ENCODE peak calls at places on chromosome 20, in ten cellular contexts. R is GM10248, J is GM12865, D is activated B cell treated with CpG ODN at 0.5 μM for 24 hours, F is SK-N-SH, C is Calu3, P is cardiac muscle cell, X is hepatocyte, Z is brain microvascular endothelial cell, H is nephron progenitor cell. I is an unnamed sample.

GRCh38 chr20:47741669-47742345 is 43.5 kb downstream of the SULF2 start:
- DNase-seq in R (no peak), J (no peak), D (no peak), F (no peak), C (no peak), P (no peak), X (no peak), Z (no peak), H (no peak), I (peak)

GRCh38 chr20:34110025-34111013 is 1.7 kb downstream of the EIF2S2 start:
- DNase-seq in R (peak), J (peak), D (no peak), F (no peak), C (no peak), P (no peak), X (no peak), Z (no peak), H (no peak), I (no peak)

GRCh38 chr20:47360489-47361267 is 4.2 kb upstream of the ZMYND8 start:
- DNase-seq in R (peak), J (peak), D (peak), F (peak), C (peak), P (peak), X (peak), Z (peak), H (peak), I (peak)

GRCh38 chr20:8232332-8232731 is 100.3 kb downstream of the PLCB1 start:
- DNase-seq in R (no peak), J (no peak), D (no peak), F (no peak), C (no peak), P (no peak), X (no peak), Z (no peak), H (no peak), I (no peak)

GRCh38 chr20:13364278-13365170 is 143.4 kb downstream of the ISM1 start:
- DNase-seq in R (no peak), J (no peak), D (no peak), F (no peak), C (no peak), P (no peak), X (no peak), Z (no peak), H (no peak), I (no peak)

GRCh38 chr20:19515074-19515473 is 243.0 kb upstream of the RIN2 start:
- DNase-seq in R (no peak), J (no peak), D (no peak), F (no peak), C (no peak), P (no peak), X (no peak), Z (no peak), H (no peak), I (no peak)

GRCh38 chr20:3545401-3545925 is 74.6 kb downstream of the ATRN start:
- DNase-seq in R (no peak), J (no peak), D (no peak), F (no peak), C (no peak), P (no peak), X (no peak), Z (no peak), H (no peak), I (no peak)

GRCh38 chr20:20665200-20665599 is 47.2 kb downstream of the RALGAPA2 start:
- DNase-seq in R (no peak), J (no peak), D (no peak), F (no peak), C (no peak), P (no peak), X (no peak), Z (no peak), H (no peak), I (no peak)

GRCh38 chr20:1415667-1416468 is 23.0 kb upstream of the FKBP1A start:
- DNase-seq in R (no peak), J (no peak), D (no peak), F (no peak), C (peak), P (no peak), X (peak), Z (peak), H (no peak), I (no peak)

GRCh38 chr20:51636123-51636522 is 93.6 kb upstream of the NFATC2 start:
- DNase-seq in R (no peak), J (peak), D (no peak), F (no peak), C (no peak), P (no peak), X (no peak), Z (peak), H (no peak), I (no peak)

GRCh38 chr20:61249626-61250025 is 2.4 kb upstream of the CDH4 start:
- DNase-seq in R (no peak), J (no peak), D (no peak), F (no peak), C (no peak), P (no peak), X (no peak), Z (no peak), H (no peak), I (no peak)

GRCh38 chr20:37414133-37414532 is 68.2 kb downstream of the SRC start:
- DNase-seq in R (no peak), J (no peak), D (no peak), F (no peak), C (no peak), P (no peak), X (no peak), Z (no peak), H (no peak), I (no peak)

GRCh38 chr20:1827974-1828785 is 67.0 kb upstream of the SIRPA start:
- DNase-seq in R (no peak), J (no peak), D (no peak), F (no peak), C (peak), P (no peak), X (peak), Z (no peak), H (no peak), I (no peak)

GRCh38 chr20:45341939-45342862 is 6.0 kb downstream of the SDC4 start:
- DNase-seq in R (no peak), J (no peak), D (no peak), F (peak), C (peak), P (peak), X (peak), Z (no peak), H (peak), I (no peak)

GRCh38 chr20:5180421-5180820 is 53.6 kb downstream of the CDS2 start:
- DNase-seq in R (no peak), J (no peak), D (no peak), F (no peak), C (no peak), P (no peak), X (no peak), Z (no peak), H (no peak), I (no peak)

GRCh38 chr20:39874049-39874893 is 814.8 kb downstream of the MAFB start:
- DNase-seq in R (peak), J (peak), D (peak), F (peak), C (peak), P (peak), X (peak), Z (peak), H (peak), I (peak)

GRCh38 chr20:23318347-23318746 is 32.2 kb upstream of the NXT1 start:
- DNase-seq in R (no peak), J (no peak), D (no peak), F (no peak), C (no peak), P (no peak), X (no peak), Z (no peak), H (no peak), I (no peak)

GRCh38 chr20:23316626-23317025 is 34.0 kb upstream of the NXT1 start:
- DNase-seq in R (no peak), J (no peak), D (no peak), F (no peak), C (no peak), P (no peak), X (no peak), Z (no peak), H (no peak), I (no peak)

GRCh38 chr20:23317081-23317480 is 33.5 kb upstream of the NXT1 start:
- DNase-seq in R (no peak), J (no peak), D (no peak), F (no peak), C (no peak), P (no peak), X (no peak), Z (no peak), H (no peak), I (no peak)

GRCh38 chr20:23325107-23325506 is 25.5 kb upstream of the NXT1 start:
- DNase-seq in R (no peak), J (no peak), D (no peak), F (no peak), C (no peak), P (no peak), X (no peak), Z (no peak), H (no peak), I (no peak)

DNA sequence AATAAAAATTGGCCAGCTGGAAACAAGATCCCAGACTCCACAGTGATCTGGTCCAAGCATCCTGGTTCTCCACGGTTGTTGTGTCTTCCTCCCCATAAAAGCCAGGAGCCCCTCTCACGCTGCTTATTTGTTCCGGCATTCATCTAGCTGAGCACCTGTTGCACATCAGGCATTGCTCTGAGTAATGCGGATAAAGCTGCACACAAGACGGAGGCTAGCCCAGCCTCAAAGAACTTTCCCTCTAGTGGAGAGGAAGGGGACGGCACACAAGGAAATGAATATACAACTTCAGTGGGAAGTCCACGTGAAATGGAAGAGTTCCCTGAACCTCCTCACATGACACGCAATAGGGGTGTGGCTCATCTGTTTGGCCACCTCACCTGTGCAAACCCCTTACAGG is 30.3 kb upstream of the NXT1 start:
- DNase-seq in R (no peak), J (peak), D (no peak), F (peak), C (peak), P (no peak), X (peak), Z (peak), H (no peak), I (no peak)
- TF ChIP-seq CTCF in R (no peak), J (peak), D (no peak), F (peak), C (no peak), P (peak), X (peak), Z (peak), H (no peak), I (peak)

GRCh38 chr20:59385461-59385860 is 85.0 kb downstream of the EDN3 start:
- DNase-seq in R (no peak), J (peak), D (no peak), F (no peak), C (no peak), P (peak), X (no peak), Z (no peak), H (no peak), I (no peak)
- TF ChIP-seq CTCF in R (no peak), J (no peak), D (no peak), F (no peak), C (no peak), P (no peak), X (no peak), Z (no peak), H (no peak), I (no peak)

DNA sequence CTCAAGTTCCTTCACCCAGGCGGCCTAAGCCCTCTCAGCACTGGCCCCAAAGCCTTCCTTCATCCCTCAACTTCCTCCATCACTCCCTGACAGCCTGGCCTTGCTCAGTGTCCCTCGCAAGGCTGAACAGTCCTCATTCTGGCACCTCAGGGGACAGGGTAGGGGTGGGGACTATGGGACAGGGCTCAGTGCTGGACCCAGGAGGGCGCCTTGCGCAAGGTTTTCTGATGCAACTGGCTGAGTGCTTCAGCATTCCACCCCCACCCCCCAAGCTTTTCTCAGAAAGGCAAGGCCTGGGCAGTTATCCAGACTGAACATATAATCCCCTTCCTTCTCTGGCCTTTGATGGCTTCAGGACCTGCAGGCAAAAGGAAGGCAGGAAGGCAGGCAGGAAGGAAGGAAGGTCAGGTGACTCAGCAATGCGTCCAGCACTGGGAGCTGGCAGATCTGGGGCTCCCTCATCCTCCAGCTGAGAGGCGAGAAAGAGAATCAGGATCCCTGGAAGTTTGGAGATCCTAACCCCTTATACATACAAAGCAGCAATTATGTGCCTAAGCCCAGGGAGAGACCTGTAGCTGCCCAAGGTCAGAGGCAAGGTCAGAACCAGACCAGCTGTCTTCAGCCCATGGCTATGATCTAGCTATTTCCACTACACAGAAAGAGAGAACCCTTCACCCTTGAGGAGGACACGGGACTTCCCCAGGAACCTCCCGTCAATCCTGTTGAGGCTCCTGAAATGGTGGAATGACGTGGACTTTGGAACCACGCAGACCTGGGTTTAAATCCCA is 8.6 kb upstream of the TRIB3 start:
- DNase-seq in R (no peak), J (no peak), D (no peak), F (no peak), C (peak), P (no peak), X (peak), Z (peak), H (no peak), I (no peak)
- TF ChIP-seq CTCF in R (no peak), J (no peak), D (no peak), F (no peak), C (no peak), P (no peak), X (no peak), Z (no peak), H (no peak), I (no peak)

GRCh38 chr20:50111829-50112495 is 988 bp downstream of the UBE2V1 start:
- DNase-seq in R (no peak), J (no peak), D (no peak), F (no peak), C (no peak), P (no peak), X (no peak), Z (no peak), H (no peak), I (no peak)

GRCh38 chr20:50111120-50111828 is 1.7 kb downstream of the UBE2V1 start:
- DNase-seq in R (no peak), J (peak), D (no peak), F (no peak), C (no peak), P (no peak), X (peak), Z (peak), H (no peak), I (no peak)

GRCh38 chr20:50115041-50115512 is 2.1 kb upstream of the UBE2V1 start:
- DNase-seq in R (no peak), J (no peak), D (no peak), F (no peak), C (no peak), P (no peak), X (no peak), Z (no peak), H (no peak), I (no peak)

GRCh38 chr20:50113420-50114224 is 672 bp upstream of the UBE2V1 start:
- DNase-seq in R (no peak), J (no peak), D (no peak), F (no peak), C (no peak), P (no peak), X (no peak), Z (no peak), H (no peak), I (no peak)

DNA sequence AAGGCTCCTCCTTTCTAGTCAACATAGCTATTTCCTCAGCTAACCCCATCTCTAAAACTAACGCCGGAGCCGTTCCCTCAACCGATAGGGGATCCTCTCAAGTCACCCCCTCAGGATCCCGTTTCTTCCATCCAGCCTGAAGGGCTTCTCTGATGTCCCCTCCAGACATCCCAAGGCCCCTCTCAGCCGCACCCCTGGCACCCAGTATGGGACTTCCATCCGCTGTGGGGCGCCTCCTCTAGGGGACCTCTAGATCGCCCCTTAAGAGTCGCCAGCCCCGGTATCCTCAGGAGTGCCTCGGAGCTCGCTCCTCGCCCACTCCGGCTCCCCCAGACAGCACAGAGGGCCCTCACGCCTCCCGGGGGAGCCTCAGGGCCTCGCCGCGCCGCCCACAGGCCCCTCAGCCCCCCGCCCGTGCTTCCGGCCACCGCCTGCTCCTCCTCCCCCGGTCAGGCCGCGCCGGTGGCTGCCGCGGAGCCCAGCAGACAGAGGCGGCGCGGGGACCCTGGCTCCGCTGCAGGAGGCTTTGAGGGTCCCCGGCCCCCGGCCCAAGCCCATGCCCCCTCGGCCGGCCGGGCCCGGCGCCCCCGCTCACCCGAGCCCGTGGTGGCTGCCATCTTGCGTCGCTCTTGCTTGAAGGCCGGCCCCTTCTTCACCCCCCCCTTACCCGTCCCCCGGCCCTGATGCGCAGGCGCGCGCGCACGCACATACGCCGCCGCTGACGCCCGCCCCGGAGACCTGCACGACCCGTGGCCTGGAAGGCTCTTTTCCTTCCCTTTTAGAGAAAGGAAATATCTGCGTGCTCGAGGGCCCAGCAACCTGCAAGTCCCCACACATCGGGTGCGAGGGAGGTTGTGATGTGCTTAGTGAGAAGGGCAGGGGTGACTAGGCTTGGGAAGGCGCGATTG is at the start of gene UBE2V1:
- DNase-seq in R (peak), J (peak), D (peak), F (peak), C (peak), P (peak), X (peak), Z (peak), H (peak), I (peak)
- TF ChIP-seq CTCF in R (peak), J (peak), D (no peak), F (peak), C (no peak), P (peak), X (peak), Z (peak), H (no peak), I (peak)

GRCh38 chr20:57243480-57244220 is 22.8 kb downstream of the BMP7 start:
- DNase-seq in R (no peak), J (no peak), D (no peak), F (no peak), C (no peak), P (no peak), X (no peak), Z (no peak), H (no peak), I (no peak)
- TF ChIP-seq CTCF in R (no peak), J (no peak), D (no peak), F (no peak), C (no peak), P (no peak), X (no peak), Z (no peak), H (no peak), I (no peak)

GRCh38 chr20:24781061-24781980 is 167.7 kb upstream of the CST7 start:
- DNase-seq in R (no peak), J (peak), D (no peak), F (peak), C (peak), P (peak), X (peak), Z (no peak), H (peak), I (peak)
- TF ChIP-seq CTCF in R (peak), J (peak), D (no peak), F (peak), C (no peak), P (peak), X (peak), Z (peak), H (no peak), I (no peak)

GRCh38 chr20:49874601-49875116 is 40.7 kb downstream of the SPATA2 start:
- DNase-seq in R (no peak), J (no peak), D (no peak), F (no peak), C (no peak), P (no peak), X (no peak), Z (no peak), H (no peak), I (no peak)
- TF ChIP-seq CTCF in R (no peak), J (no peak), D (no peak), F (no peak), C (no peak), P (no peak), X (no peak), Z (no peak), H (no peak), I (no peak)

GRCh38 chr20:36201198-36201597 is 35.1 kb upstream of the AAR2 start:
- DNase-seq in R (no peak), J (no peak), D (no peak), F (no peak), C (no peak), P (no peak), X (no peak), Z (no peak), H (no peak), I (no peak)

GRCh38 chr20:36197271-36197670 is 39.0 kb upstream of the AAR2 start:
- DNase-seq in R (no peak), J (no peak), D (no peak), F (no peak), C (no peak), P (no peak), X (no peak), Z (no peak), H (no peak), I (no peak)

GRCh38 chr20:36196676-36197075 is 39.6 kb upstream of the AAR2 start:
- DNase-seq in R (no peak), J (no peak), D (no peak), F (no peak), C (no peak), P (no peak), X (no peak), Z (no peak), H (no peak), I (no peak)

GRCh38 chr20:36202891-36203338 is 33.4 kb upstream of the AAR2 start:
- DNase-seq in R (peak), J (peak), D (peak), F (peak), C (peak), P (peak), X (peak), Z (peak), H (peak), I (peak)

DNA sequence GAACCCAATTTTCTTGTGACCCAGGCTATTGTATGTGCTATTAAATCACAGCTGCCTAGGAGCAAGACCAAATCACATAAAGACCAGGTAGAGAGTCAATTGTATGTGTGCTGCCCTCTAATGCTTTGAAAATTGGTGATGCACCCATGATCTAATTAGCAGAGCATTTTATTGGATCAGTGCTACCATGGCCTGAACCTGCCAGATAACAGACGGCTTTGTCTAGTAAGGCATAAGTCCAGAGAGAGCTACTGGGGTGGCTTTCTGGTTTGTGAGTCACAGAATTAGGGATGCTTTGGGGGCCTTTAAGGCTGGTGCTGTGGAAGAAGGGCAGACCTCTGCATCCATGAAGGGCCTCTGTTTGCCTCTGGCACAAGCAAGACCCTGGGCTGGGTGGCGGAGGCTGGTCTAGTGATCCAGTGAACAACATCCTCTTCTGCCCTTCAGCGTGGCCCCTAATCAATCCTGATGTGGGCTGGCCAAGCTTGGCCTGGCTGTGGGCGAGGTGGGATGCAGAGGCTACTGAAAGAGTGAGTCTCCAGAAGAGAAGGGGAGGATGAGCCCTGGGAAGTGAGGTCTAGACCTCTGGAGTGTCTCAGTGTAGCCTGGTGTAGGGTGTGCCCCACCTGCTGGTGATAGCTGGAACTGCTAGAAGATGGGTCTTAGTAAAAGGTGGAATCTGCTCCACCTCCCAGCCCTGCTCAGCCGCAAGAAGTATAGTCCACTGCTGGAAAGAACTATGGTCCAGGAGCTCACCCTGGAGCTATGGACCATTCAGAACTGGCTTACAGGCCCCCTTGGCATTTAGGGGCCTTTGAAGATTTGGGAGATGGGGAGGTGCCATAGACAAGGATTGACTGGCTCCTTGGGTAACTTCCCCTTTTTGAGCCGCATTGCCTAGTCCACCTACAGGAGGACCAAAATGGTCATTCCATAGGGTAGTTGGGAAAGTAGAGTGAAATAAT is 36.7 kb upstream of the AAR2 start:
- DNase-seq in R (peak), J (peak), D (peak), F (peak), C (peak), P (peak), X (peak), Z (peak), H (peak), I (peak)
- TF ChIP-seq CTCF in R (peak), J (peak), D (no peak), F (peak), C (peak), P (peak), X (peak), Z (peak), H (peak), I (peak)

I was measured in glutamatergic neuron.